ENCODE peak calls at places on chromosomes 16 and 17, in eight cellular contexts. L is WTC11, M is left ventricle myocardium inferior, Y is brain microvascular endothelial cell, Q is ovary, U is cardiac muscle cell, J is GM12865, X is progenitor cell of endocrine pancreas. F is an unnamed sample.

GRCh38 chr17:67891481-67892119 is 66.3 kb downstream of the BPTF start:
- DNase-seq in L (no peak), M (no peak), Y (peak; percentile 57), Q (peak; percentile 12), U (peak; percentile 7), J (no peak), X (no peak), F (no peak)

GRCh38 chr16:87653234-87653633 is 50.9 kb downstream of the JPH3 start:
- DNase-seq in L (no peak), M (no peak), Y (no peak), Q (no peak), U (peak; percentile 39), J (no peak), X (no peak), F (no peak)

GRCh38 chr16:711548-712320 is 3.2 kb upstream of the METRN start:
- DNase-seq in L (peak; percentile 90), M (peak; percentile 75), Y (peak; percentile 46), Q (peak; percentile 58), U (peak; percentile 86), J (peak; percentile 82), X (peak; percentile 81), F (peak; percentile 72)

GRCh38 chr17:45228121-45228941 is 6.6 kb downstream of the FMNL1 start:
- DNase-seq in L (no peak), M (no peak), Y (no peak), Q (no peak), U (no peak), J (peak; percentile 28), X (no peak), F (no peak)

GRCh38 chr17:33091271-33091670 is 99.6 kb downstream of the SPACA3 start:
- DNase-seq in L (no peak), M (no peak), Y (no peak), Q (no peak), U (no peak), J (no peak), X (no peak), F (no peak)

GRCh38 chr17:48647103-48647963 is 21.2 kb upstream of the HOXB9 start:
- DNase-seq in L (peak; percentile 73), M (no peak), Y (no peak), Q (no peak), U (no peak), J (peak; percentile 34), X (no peak), F (no peak)

GRCh38 chr16:88449267-88449561 is 3.9 kb upstream of the ZFPM1 start:
- DNase-seq in L (no peak), M (no peak), Y (no peak), Q (no peak), U (no peak), J (no peak), X (no peak), F (no peak)

GRCh38 chr16:66933776-66934137 is 445 bp downstream of the CIAO2B start:
- DNase-seq in L (no peak), M (no peak), Y (no peak), Q (no peak), U (no peak), J (no peak), X (no peak), F (no peak)

GRCh38 chr16:51524555-51525373 is 373.7 kb upstream of the SALL1 start:
- DNase-seq in L (no peak), M (no peak), Y (peak; percentile 4), Q (peak; percentile 45), U (no peak), J (no peak), X (no peak), F (no peak)

GRCh38 chr16:87965973-87966667 is 14.9 kb downstream of the BANP start:
- DNase-seq in L (no peak), M (no peak), Y (no peak), Q (no peak), U (no peak), J (no peak), X (no peak), F (no peak)

GRCh38 chr17:37051839-37052238 is 103.1 kb downstream of the AATF start:
- DNase-seq in L (no peak), M (no peak), Y (no peak), Q (no peak), U (no peak), J (no peak), X (no peak), F (no peak)

GRCh38 chr16:57541754-57542435 is 548 bp upstream of the ADGRG5 start:
- DNase-seq in L (no peak), M (no peak), Y (no peak), Q (no peak), U (no peak), J (no peak), X (no peak), F (peak; percentile 5)

GRCh38 chr16:85384831-85385462 is 228.2 kb upstream of the GSE1 start:
- DNase-seq in L (peak; percentile 46), M (peak; percentile 6), Y (no peak), Q (no peak), U (no peak), J (no peak), X (no peak), F (no peak)

GRCh38 chr16:10640934-10641333 is 53.8 kb downstream of the TEKT5 start:
- DNase-seq in L (no peak), M (no peak), Y (no peak), Q (no peak), U (no peak), J (no peak), X (no peak), F (no peak)

GRCh38 chr16:55552621-55553020 is 13.9 kb upstream of the CAPNS2 start:
- DNase-seq in L (no peak), M (no peak), Y (peak; percentile 80), Q (no peak), U (no peak), J (no peak), X (no peak), F (no peak)

GRCh38 chr16:11768850-11769249 is 26.2 kb upstream of the TXNDC11 start:
- DNase-seq in L (no peak), M (no peak), Y (no peak), Q (no peak), U (no peak), J (peak; percentile 67), X (no peak), F (no peak)

GRCh38 chr17:48723555-48724239 is 712 bp downstream of the PRAC2 start:
- DNase-seq in L (peak; percentile 76), M (no peak), Y (no peak), Q (no peak), U (peak; percentile 14), J (no peak), X (no peak), F (no peak)

GRCh38 chr16:985237-985636 is 3.7 kb downstream of the SOX8 start:
- DNase-seq in L (no peak), M (no peak), Y (no peak), Q (no peak), U (no peak), J (no peak), X (no peak), F (no peak)

GRCh38 chr17:54967621-54968258 is 714 bp downstream of the COX11 start:
- DNase-seq in L (no peak), M (no peak), Y (peak; percentile 11), Q (no peak), U (peak; percentile 28), J (peak; percentile 28), X (no peak), F (no peak)

GRCh38 chr17:34728771-34729310 is 149.5 kb downstream of the TMEM132E start:
- DNase-seq in L (peak; percentile 35), M (no peak), Y (no peak), Q (no peak), U (no peak), J (no peak), X (no peak), F (no peak)

GRCh38 chr16:53356478-53357207 is 77.6 kb upstream of the RBL2 start:
- DNase-seq in L (peak; percentile 33), M (no peak), Y (no peak), Q (no peak), U (no peak), J (no peak), X (no peak), F (no peak)
- TF ChIP-seq CTCF in L (no peak), M (no peak), Y (peak; percentile 15), Q (no peak), U (no peak), J (no peak), X (peak; percentile 21), F (no peak)

GRCh38 chr16:49739381-49739780 is 116.5 kb downstream of the ZNF423 start:
- DNase-seq in L (peak; percentile 69), M (no peak), Y (no peak), Q (no peak), U (peak; percentile 24), J (no peak), X (no peak), F (no peak)
- TF ChIP-seq CTCF in L (no peak), M (no peak), Y (peak; percentile 33), Q (no peak), U (peak; percentile 6), J (no peak), X (peak; percentile 33), F (no peak)

DNA sequence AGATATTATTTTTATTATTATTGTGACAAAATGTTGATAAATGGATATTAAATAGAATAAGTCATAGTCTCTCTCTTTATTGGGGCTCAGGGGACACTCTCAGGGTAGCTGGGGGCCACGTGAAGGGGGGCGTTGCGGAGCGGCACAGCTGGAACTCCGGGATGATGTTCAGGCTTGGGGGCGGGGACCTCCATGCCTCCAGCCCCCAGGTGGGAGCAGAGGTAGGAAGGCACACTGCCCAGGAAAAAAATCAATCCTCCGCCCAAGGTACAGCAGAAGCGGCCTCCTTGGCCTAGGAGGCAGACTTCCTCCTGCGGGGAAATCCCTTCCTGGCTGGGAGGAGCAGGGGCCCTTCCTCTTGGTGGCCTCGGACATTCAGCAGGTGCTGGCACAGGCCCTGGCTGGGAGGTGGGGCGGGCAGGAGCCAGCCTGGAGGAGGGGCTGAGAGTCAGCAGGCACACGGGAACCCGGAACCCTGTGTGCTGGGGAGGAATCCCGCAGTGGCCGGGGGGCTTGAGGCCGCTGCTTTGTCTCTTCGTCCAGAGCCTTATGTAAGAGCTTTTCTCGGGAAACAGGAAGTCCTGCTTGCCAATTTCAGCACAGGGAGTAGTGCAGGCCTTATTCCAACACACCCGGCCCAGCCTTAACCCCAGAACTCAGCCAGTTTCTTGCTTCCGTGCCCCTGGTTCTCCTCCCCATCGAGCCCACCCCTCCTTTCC is 566 bp upstream of the TNFSF13 start:
- DNase-seq in L (peak; percentile 75), M (peak; percentile 87), Y (no peak), Q (peak; percentile 93), U (peak; percentile 38), J (peak; percentile 79), X (no peak), F (peak; percentile 86)
- TF ChIP-seq CTCF in L (no peak), M (peak; percentile 10), Y (no peak), Q (peak; percentile 29), U (no peak), J (no peak), X (no peak), F (no peak)

GRCh38 chr16:23728112-23728477 is 15.1 kb upstream of the ERN2 start:
- DNase-seq in L (no peak), M (no peak), Y (no peak), Q (no peak), U (no peak), J (no peak), X (no peak), F (no peak)
- TF ChIP-seq CTCF in L (no peak), M (no peak), Y (no peak), Q (no peak), U (no peak), J (no peak), X (no peak), F (no peak)